ENCODE peak calls at places on chromosome 4, in nine cellular contexts. C is left lung, P is neural crest cell, Z is endothelial cell, R is OCI-LY7, I is A549, L is breast epithelium, B is ovary, O is IMR-90. D is an unnamed sample.

GRCh38 chr4:3313139-3313538 is 20.3 kb downstream of the RGS12 start:
- DNase-seq in C (no peak), P (no peak), Z (no peak), R (no peak), I (no peak), L (no peak), B (no peak), O (no peak), D (no peak)

GRCh38 chr4:42302348-42302747 is 94.9 kb upstream of the SHISA3 start:
- DNase-seq in C (no peak), P (peak), Z (peak), R (peak), I (no peak), L (no peak), B (no peak), O (peak), D (peak)

GRCh38 chr4:159075531-159075932 is 27.3 kb upstream of the RAPGEF2 start:
- DNase-seq in C (no peak), P (no peak), Z (no peak), R (no peak), I (no peak), L (no peak), B (no peak), O (no peak), D (no peak)

GRCh38 chr4:89541998-89542397 is 234.4 kb upstream of the GPRIN3 start:
- DNase-seq in C (no peak), P (no peak), Z (no peak), R (no peak), I (no peak), L (no peak), B (no peak), O (no peak), D (no peak)

GRCh38 chr4:63493265-63493664 is 916.0 kb downstream of the TECRL start:
- DNase-seq in C (no peak), P (no peak), Z (no peak), R (no peak), I (no peak), L (no peak), B (no peak), O (no peak), D (no peak)

GRCh38 chr4:105415281-105415744 is 58.5 kb downstream of the PPA2 start:
- DNase-seq in C (no peak), P (no peak), Z (no peak), R (no peak), I (no peak), L (no peak), B (no peak), O (no peak), D (no peak)

GRCh38 chr4:109820563-109820962 is 5.0 kb downstream of the GAR1 start:
- DNase-seq in C (no peak), P (no peak), Z (no peak), R (no peak), I (no peak), L (no peak), B (no peak), O (no peak), D (peak)

GRCh38 chr4:98473046-98473445 is 185.4 kb downstream of the TSPAN5 start:
- DNase-seq in C (no peak), P (no peak), Z (no peak), R (no peak), I (no peak), L (no peak), B (no peak), O (peak), D (peak)

GRCh38 chr4:11801466-11802446 is 373.1 kb upstream of the HS3ST1 start:
- DNase-seq in C (no peak), P (no peak), Z (no peak), R (no peak), I (no peak), L (no peak), B (no peak), O (no peak), D (no peak)

GRCh38 chr4:127648061-127648460 is 15.3 kb downstream of the INTU start:
- DNase-seq in C (no peak), P (no peak), Z (no peak), R (no peak), I (no peak), L (no peak), B (no peak), O (peak), D (peak)

GRCh38 chr4:8216443-8217245 is 17.6 kb downstream of the SH3TC1 start:
- DNase-seq in C (no peak), P (no peak), Z (no peak), R (no peak), I (no peak), L (no peak), B (no peak), O (no peak), D (no peak)

GRCh38 chr4:73864365-73864764 is 4.8 kb upstream of the CXCL1 start:
- DNase-seq in C (no peak), P (no peak), Z (no peak), R (peak), I (no peak), L (no peak), B (no peak), O (no peak), D (peak)

GRCh38 chr4:102808009-102808408 is 19.3 kb downstream of the UBE2D3 start:
- DNase-seq in C (no peak), P (no peak), Z (no peak), R (no peak), I (no peak), L (no peak), B (no peak), O (no peak), D (no peak)

GRCh38 chr4:176258135-176258534 is 10.9 kb downstream of the ASB5 start:
- DNase-seq in C (no peak), P (no peak), Z (no peak), R (no peak), I (no peak), L (no peak), B (no peak), O (no peak), D (no peak)

GRCh38 chr4:53497446-53498069 is 93.7 kb downstream of the LNX1 start:
- DNase-seq in C (no peak), P (peak), Z (no peak), R (no peak), I (no peak), L (no peak), B (peak), O (peak), D (no peak)

GRCh38 chr4:186719925-186720694 is 3.5 kb downstream of the FAT1 start:
- DNase-seq in C (no peak), P (peak), Z (peak), R (peak), I (no peak), L (no peak), B (no peak), O (no peak), D (peak)

GRCh38 chr4:114378306-114378903 is 220.2 kb upstream of the UGT8 start:
- DNase-seq in C (no peak), P (no peak), Z (no peak), R (no peak), I (no peak), L (no peak), B (no peak), O (peak), D (peak)

GRCh38 chr4:78788005-78788889 is 12.1 kb downstream of the BMP2K start:
- DNase-seq in C (no peak), P (no peak), Z (no peak), R (no peak), I (no peak), L (no peak), B (no peak), O (peak), D (no peak)

GRCh38 chr4:78781086-78781630 is 5.0 kb downstream of the BMP2K start:
- DNase-seq in C (no peak), P (no peak), Z (no peak), R (no peak), I (no peak), L (no peak), B (no peak), O (no peak), D (no peak)

GRCh38 chr4:78787392-78788004 is 11.3 kb downstream of the BMP2K start:
- DNase-seq in C (no peak), P (no peak), Z (no peak), R (no peak), I (no peak), L (no peak), B (no peak), O (no peak), D (no peak)

GRCh38 chr4:78781925-78782324 is 5.8 kb downstream of the BMP2K start:
- DNase-seq in C (no peak), P (no peak), Z (no peak), R (peak), I (no peak), L (no peak), B (no peak), O (no peak), D (no peak)

DNA sequence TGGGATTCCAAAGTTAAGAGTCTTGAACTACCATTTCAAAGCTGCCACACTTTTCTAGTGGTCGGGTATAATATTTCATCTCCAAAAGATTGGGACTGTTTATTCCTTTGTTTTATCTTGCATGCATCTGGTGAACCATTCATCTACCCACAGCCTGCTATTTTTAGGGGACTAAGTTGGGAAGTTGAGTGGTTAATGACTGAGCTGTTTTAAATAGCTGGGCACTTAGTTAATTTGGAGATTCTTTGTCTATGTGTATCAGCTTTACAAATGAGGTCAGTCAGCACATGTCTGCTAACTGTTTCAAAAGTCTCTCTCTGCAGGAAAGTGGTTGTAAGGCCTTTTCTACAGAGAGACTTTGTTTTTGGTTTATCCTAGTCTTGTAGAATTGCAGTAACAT is 8.1 kb downstream of the BMP2K start:
- DNase-seq in C (no peak), P (no peak), Z (no peak), R (no peak), I (no peak), L (no peak), B (no peak), O (peak), D (no peak)
- TF ChIP-seq CTCF in C (no peak), P (no peak), Z (no peak), R (no peak), I (no peak), L (no peak), B (no peak), O (no peak), D (no peak)

GRCh38 chr4:85084371-85085170 is 118.1 kb upstream of the WDFY3 start:
- DNase-seq in C (no peak), P (peak), Z (peak), R (peak), I (peak), L (no peak), B (no peak), O (peak), D (peak)
- TF ChIP-seq CTCF in C (peak), P (peak), Z (peak), R (peak), I (peak), L (peak), B (peak), O (peak), D (peak)

GRCh38 chr4:16199132-16199531 is 27.1 kb downstream of the TAPT1 start:
- DNase-seq in C (no peak), P (no peak), Z (no peak), R (peak), I (no peak), L (no peak), B (no peak), O (peak), D (peak)
- TF ChIP-seq CTCF in C (no peak), P (peak), Z (peak), R (peak), I (peak), L (no peak), B (no peak), O (peak), D (peak)

GRCh38 chr4:140423106-140423505 is 4.3 kb downstream of the CLGN start:
- DNase-seq in C (no peak), P (no peak), Z (no peak), R (no peak), I (no peak), L (no peak), B (no peak), O (peak), D (no peak)

GRCh38 chr4:140427104-140427918 is at the start of gene CLGN:
- DNase-seq in C (peak), P (peak), Z (peak), R (peak), I (peak), L (peak), B (peak), O (peak), D (peak)

GRCh38 chr4:140427919-140428471 is 547 bp upstream of the CLGN start:
- DNase-seq in C (no peak), P (no peak), Z (no peak), R (peak), I (no peak), L (no peak), B (no peak), O (peak), D (peak)

DNA sequence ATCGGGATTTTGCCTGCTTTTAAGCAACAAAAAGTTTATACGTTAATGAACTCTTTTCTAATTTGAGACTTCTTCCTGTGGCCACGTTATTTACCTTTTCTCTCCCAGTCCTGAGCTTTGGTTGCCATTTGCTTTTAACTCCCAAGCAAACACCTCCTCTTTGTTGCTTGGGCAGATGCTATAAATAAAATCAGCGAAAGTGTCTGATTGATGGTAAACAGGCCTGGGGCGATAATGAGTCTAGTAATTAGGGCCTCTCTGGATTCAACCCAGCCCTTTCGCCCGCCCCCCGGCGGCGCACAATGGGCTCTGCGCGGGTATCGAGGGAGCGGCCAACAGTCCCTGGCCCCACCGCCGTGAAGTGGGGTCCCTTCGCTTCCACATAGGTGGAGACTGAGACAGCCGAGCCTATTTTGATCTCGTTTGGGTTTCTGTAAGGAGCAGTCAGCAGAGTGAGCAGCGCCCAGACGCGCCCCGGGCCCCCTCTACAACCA is 791 bp downstream of the CLGN start:
- DNase-seq in C (no peak), P (peak), Z (peak), R (peak), I (peak), L (no peak), B (no peak), O (no peak), D (no peak)
- TF ChIP-seq CTCF in C (no peak), P (peak), Z (no peak), R (peak), I (no peak), L (no peak), B (no peak), O (no peak), D (no peak)

GRCh38 chr4:170400346-170400745 is 310.6 kb upstream of the AADAT start:
- DNase-seq in C (no peak), P (no peak), Z (no peak), R (no peak), I (no peak), L (no peak), B (no peak), O (no peak), D (peak)
- TF ChIP-seq CTCF in C (no peak), P (no peak), Z (no peak), R (no peak), I (no peak), L (no peak), B (no peak), O (no peak), D (no peak)

DNA sequence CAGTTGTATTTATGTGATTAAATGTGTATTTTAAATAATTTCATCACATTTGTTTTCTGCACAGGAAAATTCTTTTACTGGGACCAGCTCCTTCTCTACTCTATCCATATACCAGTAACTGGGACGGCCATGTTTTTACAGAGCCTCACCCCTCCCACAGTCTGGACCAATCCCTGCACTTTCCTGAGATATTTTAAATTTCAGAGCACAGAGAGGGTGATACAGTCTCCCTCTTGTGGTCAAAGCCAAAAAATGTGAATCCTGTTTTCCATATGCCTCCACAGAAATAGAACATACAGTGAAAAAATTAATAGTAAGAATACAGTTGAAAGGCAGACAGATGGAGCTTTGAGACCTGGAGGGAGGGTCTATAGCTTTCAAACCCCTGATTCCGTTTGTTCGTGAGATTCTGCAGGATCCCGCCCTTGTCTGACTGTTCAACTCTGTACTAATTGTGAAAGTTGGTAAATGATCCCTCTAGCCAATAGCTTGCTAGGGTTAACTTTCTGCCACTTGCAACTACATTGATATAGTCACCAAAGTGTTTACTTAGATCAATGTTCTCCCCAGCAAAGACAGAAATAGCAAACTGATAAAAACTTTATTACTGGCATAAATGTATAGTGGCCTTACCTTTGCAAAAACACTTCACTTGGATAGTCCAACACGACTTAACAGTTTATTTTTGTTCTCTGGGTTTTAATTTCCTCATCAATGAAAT is 172.2 kb downstream of the PPARGC1A start:
- DNase-seq in C (no peak), P (no peak), Z (peak), R (peak), I (peak), L (no peak), B (no peak), O (peak), D (peak)
- TF ChIP-seq CTCF in C (peak), P (peak), Z (peak), R (peak), I (peak), L (no peak), B (no peak), O (peak), D (peak)

GRCh38 chr4:67550491-67551256 is 5.4 kb upstream of the CENPC start:
- DNase-seq in C (no peak), P (no peak), Z (no peak), R (peak), I (no peak), L (no peak), B (no peak), O (no peak), D (no peak)

GRCh38 chr4:67545199-67545995 is at the start of gene CENPC:
- DNase-seq in C (peak), P (peak), Z (peak), R (peak), I (peak), L (peak), B (peak), O (peak), D (peak)

GRCh38 chr4:67545996-67546356 is 673 bp upstream of the CENPC start:
- DNase-seq in C (no peak), P (no peak), Z (no peak), R (peak), I (no peak), L (no peak), B (no peak), O (no peak), D (no peak)

GRCh38 chr4:67549123-67549522 is 3.8 kb upstream of the CENPC start:
- DNase-seq in C (no peak), P (no peak), Z (no peak), R (peak), I (no peak), L (no peak), B (no peak), O (no peak), D (peak)

GRCh38 chr4:67546971-67547370 is 1.7 kb upstream of the CENPC start:
- DNase-seq in C (no peak), P (no peak), Z (no peak), R (no peak), I (no peak), L (no peak), B (no peak), O (no peak), D (no peak)
- TF ChIP-seq CTCF in C (no peak), P (no peak), Z (no peak), R (peak), I (no peak), L (no peak), B (no peak), O (no peak), D (no peak)

GRCh38 chr4:7186081-7186480 is 6.3 kb upstream of the SORCS2 start:
- DNase-seq in C (peak), P (no peak), Z (peak), R (peak), I (peak), L (peak), B (no peak), O (no peak), D (peak)
- TF ChIP-seq CTCF in C (no peak), P (peak), Z (peak), R (peak), I (peak), L (no peak), B (no peak), O (peak), D (no peak)

GRCh38 chr4:38871593-38871992 is 4.0 kb downstream of the FAM114A1 start:
- DNase-seq in C (no peak), P (no peak), Z (no peak), R (no peak), I (no peak), L (no peak), B (no peak), O (peak), D (no peak)

GRCh38 chr4:38873290-38873949 is 5.8 kb downstream of the FAM114A1 start:
- DNase-seq in C (no peak), P (no peak), Z (no peak), R (peak), I (no peak), L (no peak), B (no peak), O (no peak), D (no peak)

GRCh38 chr4:38872620-38873019 is 5.0 kb downstream of the FAM114A1 start:
- DNase-seq in C (no peak), P (no peak), Z (no peak), R (no peak), I (no peak), L (no peak), B (no peak), O (peak), D (peak)

GRCh38 chr4:38876636-38877035 is 9.0 kb downstream of the FAM114A1 start:
- DNase-seq in C (no peak), P (no peak), Z (no peak), R (no peak), I (no peak), L (no peak), B (no peak), O (no peak), D (no peak)
- TF ChIP-seq CTCF in C (no peak), P (no peak), Z (no peak), R (no peak), I (no peak), L (no peak), B (no peak), O (no peak), D (no peak)

D was measured in MCF 10A.